ENCODE peak calls at places on chromosomes 7 and 10, in five cellular contexts. K, D, M, N and H are unnamed samples.

GRCh38 chr10:3534433-3534832 is 250.6 kb downstream of the KLF6 start:
- DNase-seq in D (no peak), M (no peak), N (no peak), K (no peak), H (no peak)

GRCh38 chr10:71225291-71226058 is 13.1 kb downstream of the UNC5B start:
- DNase-seq in D (no peak), M (no peak), N (no peak), K (no peak), H (peak; percentile 86)

GRCh38 chr10:82206831-82207230 is 331.8 kb downstream of the NRG3 start:
- DNase-seq in N (no peak), M (no peak), K (no peak), D (no peak), H (no peak)

GRCh38 chr7:138948403-138948802 is 32.8 kb downstream of the KIAA1549 start:
- DNase-seq in M (no peak), D (no peak), N (no peak), K (no peak), H (no peak)

GRCh38 chr7:11298220-11298619 is 324.5 kb downstream of the PHF14 start:
- DNase-seq in M (no peak), D (peak; percentile 22), K (no peak), N (no peak), H (no peak)

GRCh38 chr7:43199333-43199732 is 86.9 kb downstream of the HECW1 start:
- DNase-seq in D (peak; percentile 30), N (no peak), K (no peak), M (peak; percentile 3), H (no peak)

GRCh38 chr7:19520392-19520791 is 188.4 kb downstream of the POLR1F start:
- DNase-seq in M (no peak), D (no peak), N (no peak), K (no peak), H (no peak)

GRCh38 chr7:74655785-74656420 is 1.6 kb upstream of the GTF2I start:
- DNase-seq in D (no peak), M (no peak), N (no peak), K (no peak), H (no peak)

GRCh38 chr10:24957624-24958435 is 5.4 kb upstream of the PRTFDC1 start:
- DNase-seq in K (no peak), M (peak; percentile 82), N (no peak), D (no peak), H (no peak)

GRCh38 chr7:116097365-116098009 is 66.9 kb upstream of the TFEC start:
- DNase-seq in N (no peak), M (peak; percentile 72), K (no peak), D (peak; percentile 82), H (no peak)

GRCh38 chr10:8054498-8055407 is at the start of gene GATA3:
- DNase-seq in M (peak; percentile 70), N (peak; percentile 68), K (peak; percentile 84), D (peak; percentile 84), H (peak; percentile 28)

GRCh38 chr7:101172854-101173751 is 7.0 kb downstream of the NAT16 start:
- DNase-seq in K (no peak), D (peak; percentile 83), M (peak; percentile 72), N (peak; percentile 74), H (no peak)

GRCh38 chr7:158695726-158696452 is 8.7 kb downstream of the NCAPG2 start:
- DNase-seq in N (no peak), M (peak; percentile 48), D (peak; percentile 73), K (peak; percentile 32), H (peak; percentile 52)

GRCh38 chr7:132171130-132171576 is 405.1 kb downstream of the PLXNA4 start:
- DNase-seq in K (no peak), D (no peak), N (no peak), M (no peak), H (no peak)

GRCh38 chr10:89047397-89047796 is 56.8 kb downstream of the FAS start:
- DNase-seq in D (peak; percentile 18), K (no peak), M (no peak), N (no peak), H (no peak)

GRCh38 chr10:82378146-82378545 is 503.2 kb downstream of the NRG3 start:
- DNase-seq in M (no peak), K (no peak), N (peak; percentile 10), D (no peak), H (no peak)

GRCh38 chr7:68730871-68731403 is 867.3 kb upstream of the AUTS2 start:
- DNase-seq in M (peak; percentile 93), N (no peak), K (no peak), D (no peak), H (peak; percentile 11)

GRCh38 chr10:112967200-112967599 is 17.2 kb downstream of the TCF7L2 start:
- DNase-seq in K (no peak), D (no peak), N (no peak), M (no peak), H (no peak)

GRCh38 chr10:90213346-90213745 is 512.0 kb downstream of the KIF20B start:
- DNase-seq in K (no peak), D (no peak), M (no peak), N (no peak), H (no peak)

GRCh38 chr10:86664370-86665217 is 3.7 kb upstream of the LDB3 start:
- DNase-seq in D (no peak), M (no peak), K (no peak), N (peak; percentile 77), H (no peak)

GRCh38 chr7:136064627-136065237 is 87.6 kb upstream of the MTPN start:
- DNase-seq in D (no peak), K (no peak), N (no peak), M (no peak), H (no peak)

GRCh38 chr10:22230331-22230833 is 12.6 kb upstream of the EBLN1 start:
- DNase-seq in M (no peak), D (peak; percentile 86), K (peak; percentile 63), N (no peak), H (no peak)

GRCh38 chr7:52569151-52569550 is 466.3 kb upstream of the POM121L12 start:
- DNase-seq in K (no peak), D (no peak), N (no peak), M (no peak), H (no peak)

GRCh38 chr7:108266489-108266888 is 136.3 kb upstream of the LAMB4 start:
- DNase-seq in D (no peak), M (no peak), N (no peak), K (no peak), H (no peak)

GRCh38 chr7:80047856-80048459 is 86.7 kb upstream of the GNAI1 start:
- DNase-seq in D (no peak), K (no peak), M (no peak), N (no peak), H (no peak)

GRCh38 chr10:48551796-48552591 is 52.9 kb downstream of the ARHGAP22 start:
- DNase-seq in K (peak; percentile 65), N (peak; percentile 31), D (peak; percentile 53), M (no peak), H (peak; percentile 63)

GRCh38 chr7:138663741-138664710 is 37.1 kb downstream of the SVOPL start:
- DNase-seq in N (no peak), M (peak; percentile 90), D (no peak), K (peak; percentile 76), H (no peak)

GRCh38 chr10:1573981-1574380 is 163.3 kb downstream of the ADARB2 start:
- DNase-seq in M (no peak), N (no peak), D (no peak), K (no peak), H (no peak)

GRCh38 chr7:149209518-149210269 is 14.3 kb downstream of the ZNF282 start:
- DNase-seq in D (peak; percentile 77), K (peak; percentile 72), N (no peak), M (no peak), H (no peak)

GRCh38 chr10:73814896-73815718 is 3.7 kb upstream of the NDST2 start:
- DNase-seq in K (peak; percentile 40), D (peak; percentile 49), N (no peak), M (no peak), H (no peak)

GRCh38 chr10:49222170-49222569 is 34.0 kb upstream of the TMEM273 start:
- DNase-seq in N (no peak), M (no peak), D (no peak), K (no peak), H (no peak)

GRCh38 chr10:96829029-96829773 is 2.9 kb upstream of the LCOR start:
- DNase-seq in K (no peak), D (no peak), M (no peak), N (no peak), H (no peak)

GRCh38 chr7:24464846-24465245 is 108.4 kb upstream of the PALS2 start:
- DNase-seq in D (no peak), N (no peak), M (no peak), K (no peak), H (no peak)
- H3K4me3 ChIP-seq in D (no peak overlapping the region), N (no peak overlapping the region), M (no peak overlapping the region), K (no peak overlapping the region), H (no peak overlapping the region)

GRCh38 chr7:151744051-151744580 is 132.8 kb downstream of the PRKAG2 start:
- DNase-seq in D (no peak), M (no peak), N (no peak), K (no peak), H (no peak)
- H3K27me3 ChIP-seq in D (no peaks in the 10 kb centered on the region), M (no peaks in the 10 kb centered on the region), N (no peaks in the 10 kb centered on the region), K (no peaks in the 10 kb centered on the region), H (no peaks in the 10 kb centered on the region)

GRCh38 chr10:67849331-67850011 is 11.5 kb upstream of the DNAJC12 start:
- DNase-seq in K (peak; percentile 92), D (peak; percentile 97), M (peak; percentile 81), N (peak; percentile 98), H (peak; percentile 96)
- TF ChIP-seq CTCF in K (no peak), D (no peak), M (no peak), N (no peak), H (peak; percentile 36)

DNA sequence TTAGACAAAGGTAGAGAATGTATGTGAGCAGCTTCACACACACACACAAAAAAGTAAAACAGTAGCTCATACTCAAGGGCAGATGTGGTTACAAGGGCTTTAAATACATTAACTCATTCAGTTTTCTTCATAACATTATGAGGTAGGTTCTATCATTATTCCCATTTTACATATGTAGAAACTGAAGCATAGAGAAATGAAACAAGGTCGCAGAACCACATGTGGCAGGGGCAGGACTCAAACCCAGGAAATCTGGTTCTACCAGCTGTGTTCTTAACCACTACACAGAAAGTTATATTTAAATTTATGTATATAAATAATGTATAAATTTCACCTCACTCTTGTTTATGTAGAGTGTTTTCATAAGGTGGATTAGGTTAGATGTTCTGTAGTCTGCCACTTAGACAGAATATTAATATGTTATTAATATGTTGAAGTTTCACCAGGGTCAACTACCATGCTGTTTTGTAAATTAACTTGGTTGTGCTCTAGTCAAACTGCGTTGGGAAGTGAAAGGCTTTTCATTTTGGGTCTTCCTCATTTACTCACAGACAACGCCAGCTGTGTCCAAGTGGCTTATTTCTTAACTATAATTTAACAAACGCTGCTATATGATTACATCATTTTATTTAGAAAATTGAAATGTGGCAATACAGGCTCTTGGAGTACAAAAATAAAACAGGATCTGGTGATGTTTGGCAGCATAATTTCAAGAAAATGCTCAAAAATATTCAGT is 138.4 kb downstream of the MDFIC start:
- DNase-seq in M (no peak), K (no peak), N (no peak), D (no peak), H (no peak)
- H3K4me3 ChIP-seq in M (no peak overlapping the region), K (no peak overlapping the region), N (no peak overlapping the region), D (no peak overlapping the region), H (no peak overlapping the region)